ENCODE peak calls at places on chromosomes 5 and 9, in six cellular contexts. J is transverse colon, H is tibial nerve, G is A549, W is H1, F is suprapubic skin. Z is an unnamed sample. For H3K4me1, the result is how much of the 10 kb centered on the place peaks cover.

GRCh38 chr9:105959491-105959890 is 265.1 kb downstream of the TMEM38B start:
- DNase-seq in W (no peak), G (no peak), J (no peak), F (no peak), H (no peak), Z (no peak)

GRCh38 chr9:92664394-92665152 is 5.4 kb downstream of the IPPK start:
- DNase-seq in F (no peak), G (no peak), H (no peak), W (no peak), J (no peak), Z (no peak)

GRCh38 chr5:132104561-132104960 is 31.0 kb downstream of the CSF2 start:
- DNase-seq in G (no peak), F (no peak), H (no peak), W (no peak), J (no peak), Z (no peak)

GRCh38 chr5:19496056-19496455 is 491.9 kb downstream of the CDH18 start:
- DNase-seq in G (no peak), J (no peak), H (no peak), F (no peak), W (no peak), Z (no peak)

GRCh38 chr5:181190711-181191525 is 14.1 kb downstream of the TRIM7 start:
- DNase-seq in W (no peak), G (peak), F (no peak), H (no peak), J (peak), Z (peak)

GRCh38 chr5:168706655-168707069 is 127.5 kb upstream of the PANK3 start:
- DNase-seq in J (no peak), H (no peak), G (peak), F (peak), W (peak), Z (no peak)

GRCh38 chr5:115432691-115433090 is 111.9 kb downstream of the FEM1C start:
- DNase-seq in W (no peak), G (no peak), H (no peak), F (no peak), J (no peak), Z (no peak)

GRCh38 chr5:96942078-96942477 is 6.2 kb downstream of the LNPEP start:
- DNase-seq in W (no peak), G (no peak), J (no peak), F (no peak), H (no peak), Z (no peak)

GRCh38 chr9:124010665-124011321 is 775 bp upstream of the LHX2 start:
- DNase-seq in F (no peak), G (peak), W (peak), J (no peak), H (no peak), Z (no peak)

GRCh38 chr9:89576404-89576824 is 28.4 kb upstream of the GADD45G start:
- DNase-seq in F (no peak), H (no peak), G (peak), J (no peak), W (no peak), Z (no peak)

GRCh38 chr9:116005267-116005666 is 148.3 kb upstream of the PAPPA start:
- DNase-seq in H (no peak), F (no peak), J (no peak), W (no peak), G (no peak), Z (no peak)

GRCh38 chr9:84382728-84383127 is 42.2 kb upstream of the SLC28A3 start:
- DNase-seq in J (no peak), G (no peak), F (no peak), W (no peak), H (no peak), Z (no peak)

GRCh38 chr5:142053434-142054253 is 40.8 kb upstream of the GNPDA1 start:
- DNase-seq in W (no peak), F (no peak), G (peak), H (peak), J (no peak), Z (no peak)

GRCh38 chr5:178537467-178538381 is 52.5 kb downstream of the COL23A1 start:
- DNase-seq in F (no peak), J (no peak), H (no peak), G (no peak), W (no peak), Z (no peak)

GRCh38 chr5:173739741-173740140 is 123.3 kb upstream of the BOD1 start:
- DNase-seq in W (no peak), F (no peak), J (no peak), G (no peak), H (no peak), Z (no peak)

GRCh38 chr5:179272326-179273073 is 72.8 kb downstream of the ADAMTS2 start:
- DNase-seq in J (no peak), W (no peak), G (no peak), H (no peak), F (peak), Z (peak)

GRCh38 chr5:123514615-123515355 is 2.8 kb downstream of the CSNK1G3 start:
- DNase-seq in J (no peak), W (no peak), F (no peak), H (no peak), G (no peak), Z (no peak)

GRCh38 chr5:32679218-32679617 is 31.9 kb upstream of the NPR3 start:
- DNase-seq in F (no peak), J (no peak), W (no peak), H (no peak), G (peak), Z (no peak)

GRCh38 chr9:131707677-131708612 is 31.9 kb downstream of the RAPGEF1 start:
- DNase-seq in G (peak), W (no peak), H (peak), F (no peak), J (peak), Z (peak)

GRCh38 chr9:82538634-82539033 is 524.3 kb downstream of the RASEF start:
- DNase-seq in J (no peak), F (no peak), G (no peak), H (no peak), W (no peak), Z (no peak)

GRCh38 chr9:3954228-3954949 is 345.5 kb downstream of the GLIS3 start:
- DNase-seq in W (no peak), J (no peak), H (no peak), F (no peak), G (no peak), Z (no peak)

GRCh38 chr5:72634444-72634843 is 127.2 kb upstream of the ZNF366 start:
- DNase-seq in F (no peak), H (no peak), J (no peak), W (no peak), G (no peak), Z (no peak)

GRCh38 chr5:140287776-140288521 is 15.0 kb downstream of the PFDN1 start:
- DNase-seq in H (no peak), G (no peak), J (no peak), F (no peak), W (no peak), Z (no peak)

GRCh38 chr9:134372621-134373267 is 46.5 kb downstream of the RXRA start:
- DNase-seq in F (no peak), H (no peak), J (peak), W (no peak), G (no peak), Z (peak)

GRCh38 chr9:120619751-120620655 is 40.0 kb upstream of the CDK5RAP2 start:
- DNase-seq in J (peak), W (peak), G (peak), H (peak), F (no peak), Z (no peak)

GRCh38 chr9:79684711-79685575 is 113.2 kb downstream of the TLE4 start:
- DNase-seq in F (no peak), J (no peak), H (no peak), W (no peak), G (no peak), Z (no peak)

GRCh38 chr9:94639045-94639995 is at the start of gene FBP1:
- DNase-seq in J (peak), W (peak), F (no peak), H (no peak), G (no peak), Z (peak)

GRCh38 chr9:96688215-96688614 is 33.1 kb upstream of the PRXL2C start:
- DNase-seq in W (no peak), H (no peak), J (no peak), F (no peak), G (no peak), Z (no peak)

GRCh38 chr5:1288439-1289335 is 6.2 kb downstream of the TERT start:
- DNase-seq in J (no peak), F (no peak), W (peak), H (no peak), G (no peak), Z (peak)

GRCh38 chr5:140875085-140876065 is at the start of gene PCDHA12:
- DNase-seq in J (no peak), F (no peak), G (peak), H (no peak), W (no peak), Z (no peak)

GRCh38 chr5:180456792-180457191 is 37.4 kb upstream of the CNOT6 start:
- DNase-seq in F (no peak), W (no peak), G (no peak), H (no peak), J (no peak), Z (no peak)

GRCh38 chr5:112063191-112063590 is 306.2 kb upstream of the NREP start:
- DNase-seq in G (no peak), H (no peak), W (no peak), F (no peak), J (no peak), Z (no peak)

GRCh38 chr9:106619211-106619610 is 243.8 kb upstream of the ZNF462 start:
- DNase-seq in H (no peak), W (no peak), J (no peak), F (no peak), G (no peak), Z (no peak)

GRCh38 chr5:132225165-132226032 is 2.3 kb downstream of the P4HA2 start:
- DNase-seq in J (peak), H (peak), G (no peak), F (peak), W (no peak), Z (peak)

GRCh38 chr9:14186096-14186495 is 127.8 kb downstream of the NFIB start:
- DNase-seq in H (no peak), G (no peak), F (no peak), J (no peak), W (no peak), Z (no peak)

GRCh38 chr5:39801306-39801705 is 376.5 kb upstream of the DAB2 start:
- DNase-seq in W (no peak), J (no peak), H (no peak), G (no peak), F (no peak), Z (no peak)

GRCh38 chr9:129347323-129348120 is 169.5 kb upstream of the IER5L start:
- DNase-seq in F (no peak), J (no peak), G (peak), W (no peak), H (peak), Z (no peak)

GRCh38 chr9:86983260-86984255 is 36.3 kb upstream of the GAS1 start:
- DNase-seq in G (no peak), J (no peak), H (peak), W (no peak), F (no peak), Z (no peak)

GRCh38 chr5:83378624-83379259 is 92.8 kb upstream of the VCAN start:
- DNase-seq in F (no peak), G (no peak), H (no peak), J (no peak), W (no peak), Z (no peak)

GRCh38 chr9:38066167-38066906 is 2.7 kb downstream of the SHB start:
- DNase-seq in F (no peak), J (no peak), H (no peak), G (no peak), W (peak), Z (peak)
- H3K4me1 ChIP-seq in F (half or more), J (half or more), H (under half), G (half or more), W (under half), Z (half or more)

GRCh38 chr9:70418822-70419545 is 4.5 kb upstream of the KLF9 start:
- DNase-seq in G (peak), J (peak), W (peak), H (peak), F (peak), Z (peak)
- TF ChIP-seq EP300 in G (no peak), J (peak), W (peak), H (peak), F (peak), Z (peak)

GRCh38 chr9:7358876-7359275 is 440.7 kb downstream of the DMAC1 start:
- DNase-seq in W (no peak), J (no peak), H (no peak), F (no peak), G (no peak), Z (no peak)
- TF ChIP-seq CTCF in W (peak), J (no peak), H (no peak), F (no peak), G (no peak), Z (no peak)

GRCh38 chr9:127537792-127538191 is 74.3 kb upstream of the STXBP1 start:
- DNase-seq in G (no peak), H (no peak), F (no peak), W (no peak), J (no peak), Z (no peak)

GRCh38 chr9:127539259-127539981 is 72.7 kb upstream of the STXBP1 start:
- DNase-seq in J (no peak), W (no peak), G (no peak), F (no peak), H (no peak), Z (no peak)

GRCh38 chr9:127539982-127540663 is 72.0 kb upstream of the STXBP1 start:
- DNase-seq in J (no peak), W (no peak), F (no peak), H (no peak), G (no peak), Z (no peak)

GRCh38 chr9:127540664-127541041 is 71.4 kb upstream of the STXBP1 start:
- DNase-seq in H (no peak), W (peak), F (no peak), G (no peak), J (no peak), Z (no peak)

GRCh38 chr9:127538849-127539258 is 73.2 kb upstream of the STXBP1 start:
- DNase-seq in G (no peak), H (no peak), F (no peak), W (no peak), J (no peak), Z (no peak)
- H3K4me1 ChIP-seq in G (half or more), H (half or more), F (half or more), W (under half), J (half or more), Z (half or more)

GRCh38 chr9:470041-470781 is 255.5 kb downstream of the DOCK8 start:
- DNase-seq in W (peak), F (peak), G (peak), H (peak), J (peak), Z (peak)
- TF ChIP-seq EP300 in W (no peak), F (no peak), G (no peak), H (no peak), J (no peak), Z (no peak)

GRCh38 chr5:145101246-145101645 is 733.9 kb downstream of the PRELID2 start:
- DNase-seq in W (no peak), F (no peak), J (no peak), G (peak), H (no peak), Z (no peak)
- TF ChIP-seq CTCF in W (no peak), F (no peak), J (peak), G (no peak), H (no peak), Z (no peak)

DNA sequence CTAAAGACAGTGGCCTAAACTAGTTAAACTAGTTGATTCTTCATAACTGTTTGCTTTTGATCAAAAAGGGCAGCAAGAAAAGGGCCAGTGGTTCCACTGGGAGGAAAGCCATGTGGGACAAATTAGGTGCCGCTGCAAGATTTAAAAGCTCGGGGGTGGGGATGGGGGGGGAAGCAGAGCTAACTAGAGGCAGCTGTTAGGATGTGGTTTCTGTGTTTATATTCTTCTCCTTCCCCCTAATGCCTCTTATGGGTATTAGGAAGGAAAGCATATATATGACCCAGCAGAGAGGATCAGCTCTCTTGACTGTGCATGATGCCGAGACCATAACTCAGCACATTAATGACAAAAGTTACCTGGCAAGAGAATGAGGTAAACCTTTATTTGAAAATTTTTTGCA is 65.7 kb downstream of the EFNA5 start:
- DNase-seq in W (no peak), F (no peak), J (no peak), G (no peak), H (no peak), Z (no peak)
- H3K4me1 ChIP-seq in W (under half), F (under half), J (under half), G (under half), H (under half), Z (under half)

DNA sequence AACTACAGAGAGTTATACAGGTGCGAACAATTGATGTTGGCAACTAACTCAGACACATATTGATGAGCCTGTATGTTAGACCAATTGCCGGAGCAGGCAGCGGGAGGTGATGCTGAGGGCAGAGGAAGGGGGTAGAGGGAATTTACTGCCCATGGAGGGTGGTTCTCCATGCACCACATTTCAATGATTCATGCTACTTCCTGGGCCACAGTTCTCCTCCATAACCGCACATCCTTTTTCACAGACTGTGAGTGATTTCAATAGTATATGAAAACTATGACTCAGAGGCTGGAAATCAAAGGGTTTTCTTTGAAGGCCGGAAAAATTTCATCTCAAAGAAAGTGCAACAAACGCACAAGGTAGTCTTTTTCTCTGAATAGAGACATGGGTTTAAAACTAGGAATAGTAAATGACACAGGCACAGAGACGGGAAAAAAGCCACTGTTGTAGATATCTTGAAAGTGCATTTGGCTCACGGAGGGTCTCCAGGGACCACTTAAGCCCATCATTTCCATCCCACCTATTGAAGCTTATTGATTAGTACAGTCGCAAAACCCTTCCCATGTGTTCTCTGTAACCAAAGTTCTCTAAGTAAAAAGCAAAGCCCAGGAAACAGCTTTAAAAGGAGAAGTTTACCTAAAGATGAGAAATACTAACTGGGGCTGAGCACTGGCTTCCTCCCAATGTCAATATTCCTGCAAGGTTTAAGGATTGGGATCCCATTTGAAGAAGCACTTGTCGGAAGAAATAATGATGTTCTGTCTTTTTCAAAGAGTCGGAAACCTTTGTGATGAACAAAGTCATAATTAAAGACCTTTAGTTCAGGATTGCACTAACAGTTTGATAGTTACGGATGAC is 28.0 kb upstream of the ADAM19 start:
- DNase-seq in J (no peak), H (no peak), G (peak), F (no peak), W (no peak), Z (no peak)
- TF ChIP-seq EP300 in J (no peak), H (no peak), G (peak), F (no peak), W (no peak), Z (no peak)

Z was measured in sigmoid colon.